ENCODE peak calls at places on chromosomes 13 and 19, in five cellular contexts. Q, P, V, C and Z are unnamed samples.

GRCh38 chr19:3642987-3643386 is 16.4 kb upstream of the CACTIN start:
- DNase-seq in Q (no peak), P (no peak), V (no peak), C (no peak), Z (no peak)

GRCh38 chr19:45153339-45154063 is 7.3 kb downstream of the NKPD1 start:
- DNase-seq in Q (peak; percentile 45), P (no peak), V (peak; percentile 55), C (peak; percentile 55), Z (peak; percentile 77)

GRCh38 chr19:41638624-41639023 is 11.8 kb upstream of the CEACAM4 start:
- DNase-seq in Q (no peak), P (no peak), V (no peak), C (no peak), Z (no peak)

GRCh38 chr13:104671901-104672300 is 1605.7 kb upstream of the SLC10A2 start:
- DNase-seq in Q (no peak), P (no peak), V (no peak), C (no peak), Z (no peak)

GRCh38 chr13:36131215-36131930 is at the start of gene DCLK1:
- DNase-seq in Q (peak; percentile 31), P (no peak), V (peak; percentile 45), C (no peak), Z (peak; percentile 60)

GRCh38 chr13:29362849-29363604 is 232.5 kb downstream of the SLC7A1 start:
- DNase-seq in Q (peak; percentile 31), P (peak; percentile 45), V (no peak), C (peak; percentile 76), Z (peak; percentile 52)

GRCh38 chr19:21839966-21840365 is 4.0 kb upstream of the ZNF43 start:
- DNase-seq in Q (no peak), P (no peak), V (no peak), C (no peak), Z (no peak)

GRCh38 chr19:6516018-6516658 is 14.0 kb upstream of the TUBB4A start:
- DNase-seq in Q (peak; percentile 79), P (peak; percentile 92), V (peak; percentile 93), C (peak; percentile 95), Z (peak; percentile 95)

GRCh38 chr19:43638214-43638990 is 1.2 kb downstream of the CADM4 start:
- DNase-seq in Q (no peak), P (no peak), V (no peak), C (no peak), Z (no peak)

GRCh38 chr19:34962281-34962944 is 1.6 kb downstream of the ZNF792 start:
- DNase-seq in Q (no peak), P (no peak), V (no peak), C (no peak), Z (no peak)

GRCh38 chr19:33771308-33772101 is 25.2 kb upstream of the KCTD15 start:
- DNase-seq in Q (peak; percentile 57), P (peak; percentile 88), V (peak; percentile 82), C (peak; percentile 87), Z (peak; percentile 84)

GRCh38 chr13:23500858-23501257 is 67.4 kb upstream of the SACS start:
- DNase-seq in Q (peak; percentile 89), P (no peak), V (no peak), C (no peak), Z (no peak)

GRCh38 chr13:23496255-23496654 is 62.8 kb upstream of the SACS start:
- DNase-seq in Q (no peak), P (no peak), V (no peak), C (no peak), Z (no peak)

GRCh38 chr13:23497186-23497585 is 63.7 kb upstream of the SACS start:
- DNase-seq in Q (no peak), P (no peak), V (no peak), C (no peak), Z (no peak)
- TF ChIP-seq CTCF in Q (no peak), P (no peak), V (no peak), C (no peak), Z (no peak)

DNA sequence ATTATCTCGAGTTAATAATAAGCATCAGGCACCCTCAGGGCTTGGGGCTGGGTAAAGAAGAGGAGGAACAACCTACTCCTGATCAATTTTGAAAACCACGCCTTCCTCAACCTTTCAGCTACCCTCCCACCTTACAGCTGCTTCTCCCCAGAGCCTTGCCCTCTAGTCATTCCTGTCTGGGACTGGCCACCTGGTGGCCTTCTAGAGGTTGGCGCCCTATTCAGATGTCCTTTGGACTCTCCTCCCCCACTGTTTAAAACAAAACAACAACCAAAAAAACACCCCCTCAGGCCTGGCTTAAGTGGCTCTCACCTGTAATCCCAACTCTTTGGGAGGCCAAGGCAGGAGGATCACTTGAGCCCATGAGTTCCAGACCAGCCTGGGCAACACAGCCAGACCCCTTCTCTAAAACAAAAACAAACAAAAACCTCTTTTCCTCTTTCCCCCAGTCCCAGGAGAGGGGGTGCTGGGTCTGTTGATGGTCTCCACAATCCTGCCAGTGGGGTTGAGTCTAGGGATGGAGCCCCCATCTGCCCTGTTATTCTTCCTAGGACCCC is 62.3 kb downstream of the CCDC70 start:
- DNase-seq in Q (no peak), P (no peak), V (no peak), C (no peak), Z (no peak)
- TF ChIP-seq CTCF in Q (no peak), P (no peak), V (no peak), C (no peak), Z (peak; percentile 45)

DNA sequence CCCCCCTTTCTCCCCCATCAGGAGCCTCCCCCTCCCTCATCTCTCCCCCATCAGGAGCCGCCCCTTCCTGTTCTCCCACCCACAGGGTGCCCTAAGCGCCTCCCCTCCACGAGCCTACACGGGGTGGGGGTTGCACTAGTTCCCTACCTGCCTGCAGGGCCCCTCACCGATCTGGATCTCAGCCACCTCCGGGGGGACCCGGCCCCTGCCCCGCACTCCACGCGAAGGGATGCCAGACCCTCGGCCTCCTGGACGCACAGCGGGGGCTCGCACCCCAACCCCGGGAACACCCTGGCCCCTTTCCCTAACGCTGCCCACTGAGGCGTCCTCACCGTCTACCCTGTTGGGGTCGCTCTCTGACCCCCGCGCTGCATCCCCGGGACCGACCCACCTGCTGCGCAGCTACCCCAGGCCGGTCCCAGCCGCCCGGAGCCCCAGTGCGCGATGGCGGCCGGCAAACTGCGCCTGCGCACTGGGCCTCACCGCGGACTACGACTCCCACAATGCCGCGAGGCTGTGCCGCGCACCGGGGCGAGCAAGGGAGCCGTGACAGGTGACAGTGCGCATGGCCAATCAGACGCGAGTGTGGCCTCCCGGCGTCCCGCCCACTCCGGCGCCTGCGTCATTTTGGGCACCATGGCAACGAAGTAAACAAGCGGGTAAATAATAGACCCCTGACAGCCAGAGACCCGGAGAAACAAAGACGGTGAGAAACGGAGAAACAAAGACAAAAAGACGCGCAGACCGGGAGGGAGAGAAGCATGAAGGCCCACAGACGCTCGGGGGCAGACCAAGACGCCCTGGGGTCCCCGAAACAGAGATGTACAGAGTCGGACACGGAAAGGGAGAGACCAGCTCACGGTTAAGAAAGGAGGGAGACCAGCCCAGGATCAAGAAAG is at the start of gene ZSCAN18:
- DNase-seq in Q (peak; percentile 96), P (peak; percentile 98), V (peak; percentile 97), C (peak; percentile 98), Z (peak; percentile 98)
- TF ChIP-seq CTCF in Q (no peak), P (no peak), V (no peak), C (no peak), Z (no peak)

DNA sequence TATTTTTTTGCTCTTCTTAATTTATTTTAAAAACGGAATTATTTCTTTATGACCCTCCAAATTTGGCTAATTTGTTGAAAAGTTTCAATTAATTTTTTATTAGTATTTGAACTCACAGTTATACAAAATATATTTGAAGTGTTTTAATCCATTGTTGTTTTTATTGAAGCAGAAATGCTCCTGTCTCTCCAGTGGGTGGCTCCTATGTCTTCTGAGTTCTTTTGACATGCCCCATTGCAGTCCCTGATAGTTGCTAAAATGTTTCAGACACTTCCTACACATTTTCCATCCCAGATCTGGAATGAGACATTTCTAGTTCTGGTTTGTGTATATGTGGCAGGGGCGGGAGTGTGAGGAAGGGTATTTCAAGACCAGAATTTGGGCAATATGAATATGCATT is 579.4 kb upstream of the PRR20A start:
- DNase-seq in Q (no peak), P (no peak), V (no peak), C (no peak), Z (no peak)
- TF ChIP-seq CTCF in Q (no peak), P (no peak), V (no peak), C (no peak), Z (peak; percentile 53)

GRCh38 chr13:72174549-72174948 is 307.5 kb upstream of the DACH1 start:
- DNase-seq in Q (peak; percentile 3), P (no peak), V (no peak), C (no peak), Z (no peak)

GRCh38 chr13:72181661-72182060 is 314.7 kb upstream of the DACH1 start:
- DNase-seq in Q (no peak), P (no peak), V (no peak), C (no peak), Z (no peak)

GRCh38 chr13:72185756-72186155 is 318.8 kb upstream of the DACH1 start:
- DNase-seq in Q (no peak), P (no peak), V (no peak), C (no peak), Z (no peak)

DNA sequence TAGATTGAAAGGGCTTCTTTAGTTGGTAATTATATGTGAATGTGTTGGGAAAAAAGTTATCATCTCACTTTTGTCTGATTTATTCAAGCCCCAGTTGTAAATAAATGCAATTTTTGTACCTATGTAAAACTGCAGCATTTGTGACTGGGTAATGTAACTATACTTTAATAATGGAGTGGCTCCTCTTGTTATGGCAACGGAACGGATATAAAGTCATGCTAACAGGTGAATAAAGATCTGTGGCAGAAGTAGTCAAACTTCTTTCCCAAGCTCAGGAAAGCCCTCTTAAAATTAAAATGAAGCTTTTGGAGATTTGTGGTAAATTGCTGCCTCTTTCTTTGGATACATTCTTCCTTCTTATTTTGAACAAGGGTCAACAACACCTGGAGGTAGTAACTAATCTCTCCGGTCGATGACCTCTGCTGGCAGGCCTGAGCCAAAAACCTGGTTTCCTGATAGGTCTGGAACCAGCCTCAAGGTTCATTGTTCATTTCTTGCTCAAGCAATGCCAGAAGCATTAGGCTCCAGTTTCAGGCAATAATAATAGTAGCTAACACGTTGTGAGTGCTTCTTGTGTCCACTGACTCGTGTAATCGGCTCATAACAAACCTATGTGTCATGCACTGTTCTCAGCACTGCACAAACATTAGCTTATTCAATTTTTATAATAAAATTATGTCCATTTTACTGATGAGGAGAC is 313.4 kb upstream of the DACH1 start:
- DNase-seq in Q (no peak), P (no peak), V (no peak), C (no peak), Z (no peak)
- TF ChIP-seq CTCF in Q (no peak), P (no peak), V (no peak), C (no peak), Z (no peak)

GRCh38 chr19:49761625-49762311 is 1.3 kb downstream of the TSKS start:
- DNase-seq in Q (peak; percentile 65), P (no peak), V (no peak), C (no peak), Z (no peak)
- TF ChIP-seq CTCF in Q (no peak), P (no peak), V (no peak), C (no peak), Z (no peak)

GRCh38 chr19:39052243-39052746 is 19.9 kb upstream of the FBXO27 start:
- DNase-seq in Q (peak; percentile 60), P (peak; percentile 88), V (peak; percentile 59), C (peak; percentile 76), Z (peak; percentile 56)
- TF ChIP-seq CTCF in Q (peak; percentile 65), P (peak; percentile 97), V (peak; percentile 59), C (peak; percentile 86), Z (peak; percentile 86)

DNA sequence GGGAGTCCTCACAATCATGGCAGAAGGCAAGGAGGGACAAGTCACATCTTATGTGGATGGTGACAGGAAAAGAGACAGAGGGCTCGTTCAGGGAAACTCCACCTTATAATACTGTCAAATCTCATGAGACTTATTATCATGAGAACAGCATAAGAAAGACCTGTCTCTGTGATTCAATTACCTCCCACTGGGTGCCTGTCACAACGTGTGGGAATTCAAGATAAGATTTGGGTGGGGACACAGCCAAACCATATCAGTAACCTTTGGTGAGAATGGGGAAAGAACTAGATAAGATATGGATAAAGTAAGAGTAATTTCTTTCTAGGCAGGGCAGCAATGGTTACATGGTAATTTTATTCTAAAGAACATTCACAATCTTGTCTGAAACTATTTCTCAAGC is 344.9 kb upstream of the KLF12 start:
- DNase-seq in Q (no peak), P (no peak), V (no peak), C (no peak), Z (no peak)
- TF ChIP-seq CTCF in Q (no peak), P (no peak), V (no peak), C (no peak), Z (no peak)